ENCODE peak calls at places on chromosomes 4 and X, in seven cellular contexts. L is H1, O is HCT116, W is K562, N is SK-N-SH, P is HepG2, T is GM12878. K is an unnamed sample.

GRCh38 chrX:43733699-43734098 is 77.6 kb downstream of the MAOA start:
- DNase-seq in L (no peak), O (no peak), W (no peak), N (no peak), P (no peak), T (no peak), K (no peak)

GRCh38 chr4:173319696-173320095 is 14.5 kb downstream of the HMGB2 start:
- DNase-seq in L (no peak), O (no peak), W (no peak), N (no peak), P (no peak), T (no peak), K (no peak)

GRCh38 chr4:7687006-7687405 is 252.3 kb upstream of the PSAPL1 start:
- DNase-seq in L (no peak), O (no peak), W (no peak), N (no peak), P (no peak), T (no peak), K (no peak)

GRCh38 chr4:70133473-70133872 is 20.6 kb upstream of the PRR27 start:
- DNase-seq in L (no peak), O (no peak), W (no peak), N (no peak), P (no peak), T (no peak), K (no peak)

GRCh38 chrX:150547511-150548115 is 20.8 kb upstream of the MTM1 start:
- DNase-seq in L (no peak), O (no peak), W (peak), N (peak), P (no peak), T (no peak), K (no peak)

GRCh38 chrX:136204571-136204970 is 46.6 kb downstream of the MAP7D3 start:
- DNase-seq in L (no peak), O (no peak), W (no peak), N (no peak), P (no peak), T (no peak), K (no peak)

GRCh38 chr4:142036795-142037583 is 400.6 kb downstream of the IL15 start:
- DNase-seq in L (no peak), O (peak), W (no peak), N (no peak), P (no peak), T (no peak), K (no peak)

GRCh38 chr4:48509543-48509942 is 19.5 kb downstream of the ZAR1 start:
- DNase-seq in L (no peak), O (no peak), W (no peak), N (no peak), P (no peak), T (no peak), K (no peak)

GRCh38 chr4:97720869-97721432 is 422.3 kb downstream of the STPG2 start:
- DNase-seq in L (no peak), O (peak), W (no peak), N (peak), P (peak), T (no peak), K (peak)

GRCh38 chr4:189912170-189912569 is 28.5 kb upstream of the FRG1 start:
- DNase-seq in L (no peak), O (no peak), W (no peak), N (no peak), P (no peak), T (no peak), K (peak)

GRCh38 chrX:70922776-70923473 is 8.0 kb downstream of the SLC7A3 start:
- DNase-seq in L (no peak), O (no peak), W (no peak), N (no peak), P (no peak), T (no peak), K (no peak)

GRCh38 chr4:155906554-155907247 is 3.2 kb downstream of the TDO2 start:
- DNase-seq in L (no peak), O (no peak), W (no peak), N (no peak), P (no peak), T (no peak), K (peak)

GRCh38 chr4:15231265-15232091 is 196.4 kb upstream of the C1QTNF7 start:
- DNase-seq in L (no peak), O (peak), W (peak), N (peak), P (peak), T (peak), K (peak)

DNA sequence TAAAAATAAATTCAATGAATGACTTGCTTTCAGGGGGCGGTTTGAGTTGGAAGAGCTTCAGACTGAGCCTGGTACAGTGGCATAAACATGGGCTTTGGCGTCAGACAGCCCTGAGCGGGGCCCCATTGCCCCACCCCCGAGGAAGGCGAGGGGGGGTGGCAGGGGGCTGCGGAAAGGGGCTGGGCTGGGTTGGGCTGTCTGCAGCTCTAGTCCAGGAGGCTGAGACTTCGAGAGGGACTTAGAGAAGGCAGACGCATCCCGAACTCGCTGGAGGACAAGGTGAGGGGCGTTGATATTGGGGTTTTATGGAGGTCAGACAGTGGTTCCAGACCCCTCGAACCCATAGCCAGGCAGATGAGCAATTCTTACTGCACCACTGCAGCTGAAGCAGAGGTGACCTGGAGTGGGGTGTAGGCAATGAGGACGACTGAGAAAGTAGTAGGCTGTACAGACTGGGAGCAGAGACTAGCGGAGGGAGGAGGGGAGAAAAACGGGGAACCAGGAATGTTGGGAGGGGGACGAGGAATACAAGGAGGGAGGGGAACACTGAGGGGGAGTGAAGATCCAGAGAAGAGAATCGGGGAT is at the start of gene MAGED2:
- DNase-seq in L (no peak), O (no peak), W (peak), N (peak), P (no peak), T (no peak), K (peak)
- TF ChIP-seq JUND in L (no peak), O (no peak), W (no peak), N (no peak), P (no peak), T (no peak), K (no peak)

GRCh38 chr4:86334020-86334750 is 25.7 kb downstream of the MAPK10 start:
- DNase-seq in L (no peak), O (no peak), W (no peak), N (no peak), P (no peak), T (no peak), K (no peak)

GRCh38 chr4:86326399-86326798 is 33.5 kb downstream of the MAPK10 start:
- DNase-seq in L (no peak), O (no peak), W (no peak), N (no peak), P (no peak), T (no peak), K (no peak)

GRCh38 chr4:86331362-86331761 is 28.5 kb downstream of the MAPK10 start:
- DNase-seq in L (no peak), O (no peak), W (no peak), N (no peak), P (no peak), T (no peak), K (no peak)

GRCh38 chr4:86333236-86333635 is 26.6 kb downstream of the MAPK10 start:
- DNase-seq in L (no peak), O (no peak), W (no peak), N (no peak), P (no peak), T (no peak), K (no peak)

DNA sequence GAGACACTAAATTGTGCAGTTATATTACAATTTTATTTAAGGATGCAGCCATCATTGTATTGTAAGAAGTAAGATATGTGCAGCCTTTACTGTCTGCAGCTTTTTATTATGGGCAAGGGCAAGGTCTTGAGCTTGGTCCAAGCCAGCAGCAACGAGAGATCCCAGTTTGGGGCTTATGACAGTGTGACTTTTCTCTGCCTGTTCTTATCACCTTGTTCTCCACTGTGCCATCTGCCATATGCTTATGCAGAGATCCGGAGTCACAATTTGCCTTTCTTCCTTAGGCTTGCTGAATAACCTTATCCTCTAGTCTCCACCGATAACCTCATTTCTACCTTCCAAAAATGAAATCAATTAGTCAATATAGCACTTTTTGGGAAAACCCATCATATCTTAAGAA is 30.4 kb downstream of the MAPK10 start:
- DNase-seq in L (no peak), O (no peak), W (no peak), N (no peak), P (no peak), T (no peak), K (no peak)
- TF ChIP-seq JUND in L (no peak), O (no peak), W (no peak), N (no peak), P (no peak), T (no peak), K (no peak)

GRCh38 chr4:109755656-109756055 is 25.8 kb upstream of the PLA2G12A start:
- DNase-seq in L (no peak), O (no peak), W (no peak), N (no peak), P (no peak), T (no peak), K (no peak)
- TF ChIP-seq JUND in L (no peak), O (no peak), W (no peak), N (no peak), P (no peak), T (no peak), K (no peak)

GRCh38 chrX:39725928-39726619 is 371.7 kb downstream of the BCOR start:
- DNase-seq in L (no peak), O (no peak), W (no peak), N (peak), P (no peak), T (no peak), K (peak)

GRCh38 chrX:39728025-39728424 is 369.7 kb downstream of the BCOR start:
- DNase-seq in L (no peak), O (no peak), W (no peak), N (peak), P (no peak), T (no peak), K (no peak)

GRCh38 chrX:39725114-39725513 is 372.6 kb downstream of the BCOR start:
- DNase-seq in L (no peak), O (no peak), W (no peak), N (no peak), P (no peak), T (no peak), K (no peak)

GRCh38 chrX:39728852-39729587 is 368.7 kb downstream of the BCOR start:
- DNase-seq in L (no peak), O (no peak), W (no peak), N (no peak), P (no peak), T (no peak), K (no peak)

DNA sequence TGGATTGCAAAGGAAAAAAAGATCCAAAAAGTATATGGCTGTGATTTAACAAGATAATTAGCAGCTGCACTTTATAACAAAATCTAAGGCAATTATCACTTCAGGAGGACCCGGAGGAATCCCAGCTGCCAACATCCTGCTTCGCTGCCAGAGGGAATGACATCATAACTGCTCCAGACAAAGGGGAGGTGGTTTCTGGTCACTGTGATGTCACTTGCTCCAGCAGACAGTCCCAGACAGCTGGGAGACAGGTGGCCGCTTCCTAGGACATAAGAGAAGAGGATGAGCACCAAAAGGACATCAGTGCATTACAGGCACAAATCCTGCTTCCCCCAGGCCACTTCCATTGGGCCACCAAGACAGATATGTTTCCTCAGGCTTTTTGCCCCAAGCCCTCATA is 370.9 kb downstream of the BCOR start:
- DNase-seq in L (no peak), O (no peak), W (peak), N (peak), P (no peak), T (no peak), K (no peak)
- TF ChIP-seq JUND in L (no peak), O (no peak), W (no peak), N (no peak), P (no peak), T (no peak), K (no peak)